ENCODE peak calls at places on chromosomes 12 and 14, in seven cellular contexts. One of them, this sample, is unnamed.

GRCh38 chr12:123034865-123035264 is 54.4 kb downstream of the ARL6IP4 start:
- DNase-seq in H1: no peak
- DNase-seq in GM12878: no peak
- DNase-seq in endothelial cell of umbilical vein: no peak
- DNase-seq in K562: no peak
- DNase-seq in HCT116: no peak
- DNase-seq in HepG2: no peak
- DNase-seq in this sample: no peak

GRCh38 chr12:30696486-30696885 is 817 bp upstream of the IPO8 start:
- DNase-seq in K562: no peak
- DNase-seq in HCT116: no peak
- DNase-seq in GM12878: no peak
- DNase-seq in H1: peak
- DNase-seq in HepG2: no peak
- DNase-seq in endothelial cell of umbilical vein: no peak
- DNase-seq in this sample: peak

GRCh38 chr14:23090254-23090636 is 4.7 kb downstream of the ACIN1 start:
- DNase-seq in GM12878: no peak
- DNase-seq in K562: no peak
- DNase-seq in HCT116: no peak
- DNase-seq in endothelial cell of umbilical vein: peak
- DNase-seq in H1: no peak
- DNase-seq in HepG2: no peak
- DNase-seq in this sample: no peak

GRCh38 chr14:87005336-87005735 is 987.6 kb downstream of the GALC start:
- DNase-seq in endothelial cell of umbilical vein: no peak
- DNase-seq in GM12878: no peak
- DNase-seq in HepG2: no peak
- DNase-seq in H1: no peak
- DNase-seq in HCT116: no peak
- DNase-seq in K562: no peak
- DNase-seq in this sample: no peak

GRCh38 chr14:103904493-103905107 is 23.7 kb upstream of the TDRD9 start:
- DNase-seq in endothelial cell of umbilical vein: no peak
- DNase-seq in H1: no peak
- DNase-seq in HCT116: no peak
- DNase-seq in K562: no peak
- DNase-seq in GM12878: no peak
- DNase-seq in HepG2: no peak
- DNase-seq in this sample: no peak

GRCh38 chr14:31080060-31080459 is 53.9 kb upstream of the STRN3 start:
- DNase-seq in HepG2: no peak
- DNase-seq in HCT116: no peak
- DNase-seq in K562: no peak
- DNase-seq in H1: no peak
- DNase-seq in endothelial cell of umbilical vein: no peak
- DNase-seq in GM12878: no peak
- DNase-seq in this sample: no peak

GRCh38 chr14:21072102-21072501 is 2.0 kb downstream of the ARHGEF40 start:
- DNase-seq in GM12878: no peak
- DNase-seq in HepG2: no peak
- DNase-seq in HCT116: no peak
- DNase-seq in K562: no peak
- DNase-seq in endothelial cell of umbilical vein: no peak
- DNase-seq in H1: no peak
- DNase-seq in this sample: peak

GRCh38 chr14:100665518-100666032 is 61.1 kb upstream of the DLK1 start:
- DNase-seq in HCT116: no peak
- DNase-seq in H1: no peak
- DNase-seq in endothelial cell of umbilical vein: no peak
- DNase-seq in HepG2: no peak
- DNase-seq in GM12878: no peak
- DNase-seq in K562: no peak
- DNase-seq in this sample: no peak

GRCh38 chr12:72075401-72075800 is 136.8 kb downstream of the TPH2 start:
- DNase-seq in GM12878: no peak
- DNase-seq in H1: no peak
- DNase-seq in HCT116: no peak
- DNase-seq in K562: no peak
- DNase-seq in HepG2: no peak
- DNase-seq in endothelial cell of umbilical vein: no peak
- DNase-seq in this sample: no peak

GRCh38 chr14:32303865-32304264 is 25.2 kb upstream of the AKAP6 start:
- DNase-seq in endothelial cell of umbilical vein: no peak
- DNase-seq in K562: no peak
- DNase-seq in HepG2: peak
- DNase-seq in H1: no peak
- DNase-seq in HCT116: no peak
- DNase-seq in GM12878: no peak
- DNase-seq in this sample: no peak

GRCh38 chr14:78848234-78848820 is 678.2 kb downstream of the NRXN3 start:
- DNase-seq in K562: peak
- DNase-seq in HCT116: peak
- DNase-seq in HepG2: peak
- DNase-seq in H1: peak
- DNase-seq in endothelial cell of umbilical vein: peak
- DNase-seq in GM12878: no peak
- DNase-seq in this sample: peak

GRCh38 chr12:130184531-130185090 is 22.3 kb downstream of the FZD10 start:
- DNase-seq in GM12878: no peak
- DNase-seq in HepG2: no peak
- DNase-seq in K562: no peak
- DNase-seq in endothelial cell of umbilical vein: no peak
- DNase-seq in H1: no peak
- DNase-seq in HCT116: no peak
- DNase-seq in this sample: no peak

GRCh38 chr12:18837025-18837424 is 99.1 kb downstream of the CAPZA3 start:
- DNase-seq in HepG2: no peak
- DNase-seq in H1: no peak
- DNase-seq in endothelial cell of umbilical vein: no peak
- DNase-seq in K562: no peak
- DNase-seq in HCT116: no peak
- DNase-seq in GM12878: no peak
- DNase-seq in this sample: no peak

GRCh38 chr14:84435820-84436326 is 1094.1 kb upstream of the FLRT2 start:
- DNase-seq in H1: no peak
- DNase-seq in K562: no peak
- DNase-seq in GM12878: no peak
- DNase-seq in HepG2: no peak
- DNase-seq in endothelial cell of umbilical vein: no peak
- DNase-seq in HCT116: no peak
- DNase-seq in this sample: no peak

GRCh38 chr12:24201258-24201970 is 251.9 kb upstream of the SOX5 start:
- DNase-seq in H1: no peak
- DNase-seq in HepG2: no peak
- DNase-seq in HCT116: no peak
- DNase-seq in endothelial cell of umbilical vein: peak
- DNase-seq in K562: no peak
- DNase-seq in GM12878: peak
- DNase-seq in this sample: no peak

GRCh38 chr14:100783630-100784321 is 42.1 kb upstream of the MEG3 start:
- DNase-seq in H1: no peak
- DNase-seq in K562: no peak
- DNase-seq in endothelial cell of umbilical vein: no peak
- DNase-seq in HCT116: no peak
- DNase-seq in HepG2: no peak
- DNase-seq in GM12878: no peak
- DNase-seq in this sample: no peak

GRCh38 chr14:50763386-50764007 is 67.5 kb downstream of the NIN start:
- DNase-seq in GM12878: no peak
- DNase-seq in K562: no peak
- DNase-seq in HepG2: no peak
- DNase-seq in HCT116: no peak
- DNase-seq in endothelial cell of umbilical vein: no peak
- DNase-seq in H1: no peak
- DNase-seq in this sample: no peak

GRCh38 chr12:111444314-111444705 is 38.6 kb downstream of the SH2B3 start:
- DNase-seq in HepG2: no peak
- DNase-seq in HCT116: no peak
- DNase-seq in K562: no peak
- DNase-seq in H1: no peak
- DNase-seq in endothelial cell of umbilical vein: no peak
- DNase-seq in GM12878: peak
- DNase-seq in this sample: no peak

GRCh38 chr14:60509438-60510253 is 700 bp downstream of the SIX6 start:
- DNase-seq in GM12878: no peak
- DNase-seq in H1: peak
- DNase-seq in HCT116: no peak
- DNase-seq in HepG2: no peak
- DNase-seq in K562: no peak
- DNase-seq in endothelial cell of umbilical vein: no peak
- DNase-seq in this sample: peak

GRCh38 chr12:113214938-113215400 is 6.3 kb upstream of the TPCN1 start:
- DNase-seq in HCT116: peak
- DNase-seq in K562: no peak
- DNase-seq in H1: no peak
- DNase-seq in GM12878: peak
- DNase-seq in endothelial cell of umbilical vein: peak
- DNase-seq in HepG2: peak
- DNase-seq in this sample: no peak

GRCh38 chr12:7806863-7807487 is 17.8 kb downstream of the NANOG start:
- DNase-seq in endothelial cell of umbilical vein: peak
- DNase-seq in HCT116: peak
- DNase-seq in GM12878: peak
- DNase-seq in HepG2: peak
- DNase-seq in K562: peak
- DNase-seq in H1: peak
- DNase-seq in this sample: peak

GRCh38 chr14:56422703-56423213 is 156.8 kb upstream of the TMEM260 start:
- DNase-seq in endothelial cell of umbilical vein: peak
- DNase-seq in HCT116: peak
- DNase-seq in H1: no peak
- DNase-seq in K562: no peak
- DNase-seq in HepG2: peak
- DNase-seq in GM12878: no peak
- DNase-seq in this sample: peak

GRCh38 chr14:57189070-57189469 is 79.6 kb downstream of the EXOC5 start:
- DNase-seq in HepG2: peak
- DNase-seq in K562: no peak
- DNase-seq in H1: no peak
- DNase-seq in HCT116: peak
- DNase-seq in endothelial cell of umbilical vein: no peak
- DNase-seq in GM12878: no peak
- DNase-seq in this sample: peak

DNA sequence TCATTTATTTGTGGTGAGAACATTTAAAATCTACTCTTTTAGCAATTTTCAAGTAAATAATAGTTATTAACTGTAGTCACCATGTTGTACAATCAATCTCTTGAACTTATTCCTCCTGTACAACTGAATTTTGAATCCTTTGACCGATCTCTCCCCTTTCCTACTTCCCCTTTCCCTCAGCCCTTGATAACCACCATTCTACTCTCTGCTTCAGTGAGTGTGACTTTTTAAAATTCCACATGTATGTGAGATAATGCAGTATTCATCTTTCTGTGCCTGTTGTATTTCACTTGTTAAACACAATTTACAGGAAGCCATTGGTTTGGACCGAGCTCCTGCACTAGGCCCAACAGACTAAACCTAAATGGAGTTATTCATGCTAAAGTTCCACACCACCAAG is 458.9 kb upstream of the PDE3A start:
- DNase-seq in GM12878: no peak
- DNase-seq in endothelial cell of umbilical vein: no peak
- DNase-seq in HCT116: no peak
- DNase-seq in K562: no peak
- DNase-seq in HepG2: no peak
- DNase-seq in H1: no peak
- DNase-seq in this sample: no peak
- TF ChIP-seq POLR2AphosphoS5 in GM12878: no peak
- TF ChIP-seq POLR2AphosphoS5 in endothelial cell of umbilical vein: no peak
- TF ChIP-seq POLR2AphosphoS5 in HCT116: no peak
- TF ChIP-seq POLR2AphosphoS5 in K562: no peak
- TF ChIP-seq POLR2AphosphoS5 in HepG2: no peak
- TF ChIP-seq POLR2AphosphoS5 in H1: no peak
- TF ChIP-seq POLR2AphosphoS5 in this sample: no peak

DNA sequence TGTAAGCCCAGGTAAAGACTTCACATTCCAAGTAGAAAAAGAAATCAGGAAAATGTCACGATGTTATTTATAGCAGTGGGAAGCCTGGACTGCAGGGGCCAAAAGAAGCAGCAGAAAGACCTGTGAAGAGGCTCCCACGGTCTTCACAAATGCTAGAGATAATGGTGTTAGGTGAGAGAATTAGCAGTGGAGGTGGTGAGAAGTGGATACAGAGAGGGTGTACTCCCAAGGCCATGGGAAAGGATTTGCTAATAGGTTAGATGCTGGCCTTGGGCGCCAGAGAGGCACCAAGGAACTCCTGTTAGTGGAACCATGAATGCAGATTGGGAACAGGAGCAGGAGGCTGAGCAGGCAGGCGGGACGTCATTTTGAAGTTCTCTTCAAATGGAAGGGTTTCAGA is 386.1 kb downstream of the C12orf75 start:
- DNase-seq in HCT116: no peak
- DNase-seq in H1: no peak
- DNase-seq in endothelial cell of umbilical vein: no peak
- DNase-seq in K562: no peak
- DNase-seq in GM12878: no peak
- DNase-seq in HepG2: no peak
- DNase-seq in this sample: no peak
- H2AFZ ChIP-seq in HCT116: no peak
- H2AFZ ChIP-seq in H1: peak
- H2AFZ ChIP-seq in endothelial cell of umbilical vein: no peak
- H2AFZ ChIP-seq in K562: no peak
- H2AFZ ChIP-seq in GM12878: no peak
- H2AFZ ChIP-seq in HepG2: no peak
- H2AFZ ChIP-seq in this sample: peak

DNA sequence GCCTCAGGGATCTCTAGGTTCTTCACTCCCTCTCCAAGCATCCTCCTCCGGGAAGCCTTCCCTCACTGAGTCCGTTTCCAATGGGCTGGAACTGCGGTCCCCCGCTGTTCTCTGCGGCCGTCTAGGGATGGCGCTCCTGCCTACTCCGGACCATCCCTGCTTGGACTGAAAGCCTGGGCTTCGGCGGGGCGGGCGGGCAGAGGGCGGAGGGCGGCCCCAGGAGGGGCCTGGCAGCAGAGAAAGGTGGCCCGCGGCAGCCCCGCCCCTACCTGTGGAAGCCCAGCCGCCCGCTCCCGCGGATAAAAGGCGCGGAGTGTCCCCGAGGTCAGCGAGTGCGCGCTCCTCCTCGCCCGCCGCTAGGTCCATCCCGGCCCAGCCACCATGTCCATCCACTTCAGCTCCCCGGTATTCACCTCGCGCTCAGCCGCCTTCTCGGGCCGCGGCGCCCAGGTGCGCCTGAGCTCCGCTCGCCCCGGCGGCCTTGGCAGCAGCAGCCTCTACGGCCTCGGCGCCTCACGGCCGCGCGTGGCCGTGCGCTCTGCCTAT is at the start of gene KRT7:
- DNase-seq in endothelial cell of umbilical vein: peak
- DNase-seq in GM12878: no peak
- DNase-seq in HCT116: no peak
- DNase-seq in K562: no peak
- DNase-seq in H1: peak
- DNase-seq in HepG2: no peak
- DNase-seq in this sample: peak
- TF ChIP-seq EZH2 in endothelial cell of umbilical vein: no peak
- TF ChIP-seq EZH2 in GM12878: no peak
- TF ChIP-seq EZH2 in HCT116: no peak
- TF ChIP-seq EZH2 in K562: no peak
- TF ChIP-seq EZH2 in H1: peak
- TF ChIP-seq EZH2 in HepG2: no peak
- TF ChIP-seq EZH2 in this sample: no peak

GRCh38 chr12:101619868-101620761 is 25.3 kb downstream of the MYBPC1 start:
- DNase-seq in HCT116: no peak
- DNase-seq in HepG2: no peak
- DNase-seq in K562: no peak
- DNase-seq in H1: no peak
- DNase-seq in endothelial cell of umbilical vein: no peak
- DNase-seq in GM12878: no peak
- DNase-seq in this sample: no peak
- TF ChIP-seq POLR2AphosphoS5 in HCT116: no peak
- TF ChIP-seq POLR2AphosphoS5 in HepG2: no peak
- TF ChIP-seq POLR2AphosphoS5 in K562: no peak
- TF ChIP-seq POLR2AphosphoS5 in H1: no peak
- TF ChIP-seq POLR2AphosphoS5 in endothelial cell of umbilical vein: no peak
- TF ChIP-seq POLR2AphosphoS5 in GM12878: no peak
- TF ChIP-seq POLR2AphosphoS5 in this sample: no peak